ENCODE peak calls at places on chromosomes 1 and 21, in four cellular contexts. D is K562, B is A549, L is HepG2. E is an unnamed sample.

GRCh38 chr1:155218854-155219591 is 10.5 kb downstream of the MTX1 start:
- DNase-seq in D (peak; percentile 64), B (peak; percentile 62), L (no peak), E (no peak)

GRCh38 chr1:204287466-204287881 is 72.3 kb downstream of the PLEKHA6 start:
- DNase-seq in D (no peak), B (peak; percentile 22), L (no peak), E (no peak)

GRCh38 chr1:195970209-195970608 is 638.0 kb downstream of the KCNT2 start:
- DNase-seq in D (no peak), B (no peak), L (no peak), E (no peak)

GRCh38 chr1:89844860-89845259 is 24.0 kb downstream of the LRRC8D start:
- DNase-seq in D (no peak), B (no peak), L (no peak), E (no peak)

GRCh38 chr21:31279986-31280385 is 64.1 kb downstream of the TIAM1 start:
- DNase-seq in D (no peak), B (no peak), L (no peak), E (no peak)

GRCh38 chr1:53938136-53938830 is 7.2 kb downstream of the IFT25 start:
- DNase-seq in D (no peak), B (no peak), L (no peak), E (no peak)

GRCh38 chr1:942864-943533 is 16.1 kb downstream of the NOC2L start:
- DNase-seq in D (peak; percentile 56), B (peak; percentile 95), L (no peak), E (no peak)

GRCh38 chr1:208851376-208851775 is 607.2 kb upstream of the PLXNA2 start:
- DNase-seq in D (no peak), B (no peak), L (no peak), E (no peak)

GRCh38 chr1:101388904-101389546 is 152.2 kb downstream of the S1PR1 start:
- DNase-seq in D (no peak), B (no peak), L (no peak), E (no peak)

GRCh38 chr1:156958247-156958714 is 37.8 kb downstream of the LRRC71 start:
- DNase-seq in D (peak; percentile 95), B (no peak), L (no peak), E (no peak)

GRCh38 chr1:41103761-41104160 is 82.2 kb upstream of the SLFNL1 start:
- DNase-seq in D (no peak), B (no peak), L (no peak), E (no peak)

GRCh38 chr1:14924455-14925325 is 228.9 kb upstream of the TMEM51 start:
- DNase-seq in D (peak; percentile 88), B (no peak), L (no peak), E (no peak)

GRCh38 chr1:114010433-114011184 is 31.3 kb downstream of the OLFML3 start:
- DNase-seq in D (no peak), B (no peak), L (no peak), E (no peak)

GRCh38 chr1:193753038-193753756 is 566.8 kb upstream of the B3GALT2 start:
- DNase-seq in D (no peak), B (no peak), L (no peak), E (no peak)

GRCh38 chr1:244801246-244801645 is 34.2 kb upstream of the COX20 start:
- DNase-seq in D (peak; percentile 62), B (peak; percentile 57), L (peak; percentile 87), E (peak; percentile 43)

GRCh38 chr1:157198619-157199420 is 60.6 kb upstream of the ETV3 start:
- DNase-seq in D (no peak), B (no peak), L (no peak), E (no peak)

GRCh38 chr21:28832013-28832714 is 160.5 kb downstream of the LTN1 start:
- DNase-seq in D (no peak), B (no peak), L (peak; percentile 5), E (no peak)

GRCh38 chr1:175673236-175674150 is 69.9 kb downstream of the TNR start:
- DNase-seq in D (no peak), B (no peak), L (no peak), E (no peak)

GRCh38 chr1:42332877-42333276 is 2.2 kb downstream of the FOXJ3 start:
- DNase-seq in D (no peak), B (no peak), L (no peak), E (no peak)

GRCh38 chr1:216804107-216804506 is 80.9 kb upstream of the ESRRG start:
- DNase-seq in D (no peak), B (no peak), L (no peak), E (no peak)

GRCh38 chr1:151362308-151363155 is 10.0 kb downstream of the SELENBP1 start:
- DNase-seq in D (no peak), B (peak; percentile 23), L (no peak), E (no peak)

GRCh38 chr1:67404212-67404620 is 26.0 kb downstream of the SERBP1 start:
- DNase-seq in D (no peak), B (peak; percentile 52), L (no peak), E (no peak)

GRCh38 chr1:59947047-59947938 is 20.7 kb upstream of the CYP2J2 start:
- DNase-seq in D (peak; percentile 65), B (peak; percentile 52), L (peak; percentile 58), E (peak; percentile 58)

GRCh38 chr1:57576750-57577149 is 152.9 kb upstream of the DAB1 start:
- DNase-seq in D (no peak), B (no peak), L (peak; percentile 12), E (no peak)

GRCh38 chr1:1623631-1624442 is 8.1 kb upstream of the MMP23B start:
- DNase-seq in D (no peak), B (no peak), L (no peak), E (no peak)

GRCh38 chr1:37574834-37575479 is 18.2 kb downstream of the DNALI1 start:
- DNase-seq in D (no peak), B (no peak), L (no peak), E (no peak)

GRCh38 chr1:63413394-63413793 is 46.0 kb downstream of the ALG6 start:
- DNase-seq in D (no peak), B (no peak), L (no peak), E (no peak)

GRCh38 chr1:232578681-232579195 is 51.2 kb downstream of the SIPA1L2 start:
- DNase-seq in D (no peak), B (no peak), L (no peak), E (no peak)

GRCh38 chr1:29801003-29801402 is 564.7 kb downstream of the PTPRU start:
- DNase-seq in D (peak; percentile 5), B (no peak), L (no peak), E (no peak)

GRCh38 chr1:178209935-178210334 is 116.0 kb downstream of the RASAL2 start:
- DNase-seq in D (no peak), B (no peak), L (no peak), E (no peak)

GRCh38 chr1:84998642-84999280 is 1.8 kb upstream of the MCOLN2 start:
- DNase-seq in D (no peak), B (no peak), L (no peak), E (no peak)

GRCh38 chr1:9271861-9272595 is 20.7 kb upstream of the SPSB1 start:
- DNase-seq in D (no peak), B (no peak), L (no peak), E (no peak)

GRCh38 chr1:236908669-236909068 is 95.6 kb downstream of the MT1HL1 start:
- DNase-seq in D (no peak), B (no peak), L (no peak), E (no peak)

GRCh38 chr1:236914375-236914774 is 89.9 kb downstream of the MT1HL1 start:
- DNase-seq in D (no peak), B (no peak), L (no peak), E (no peak)

GRCh38 chr1:236916131-236916800 is 88.0 kb downstream of the MT1HL1 start:
- DNase-seq in D (no peak), B (no peak), L (no peak), E (no peak)

GRCh38 chr1:236917448-236917847 is 86.8 kb downstream of the MT1HL1 start:
- DNase-seq in D (no peak), B (no peak), L (no peak), E (no peak)

GRCh38 chr1:236913371-236914037 is 90.7 kb downstream of the MT1HL1 start:
- DNase-seq in D (peak; percentile 67), B (no peak), L (no peak), E (no peak)
- TF ChIP-seq HMGXB4 in D (no peak), B (no peak), L (no peak), E (no peak)

GRCh38 chr1:227574926-227575325 is 11.6 kb downstream of the ZNF678 start:
- DNase-seq in D (no peak), B (no peak), L (no peak), E (no peak)

GRCh38 chr1:227572752-227573151 is 9.4 kb downstream of the ZNF678 start:
- DNase-seq in D (no peak), B (no peak), L (no peak), E (no peak)

GRCh38 chr1:227577500-227577899 is 14.1 kb downstream of the ZNF678 start:
- DNase-seq in D (no peak), B (no peak), L (no peak), E (no peak)

GRCh38 chr1:227576152-227576551 is 12.8 kb downstream of the ZNF678 start:
- DNase-seq in D (no peak), B (no peak), L (no peak), E (no peak)
- TF ChIP-seq MAX in D (no peak), B (no peak), L (no peak), E (no peak)

GRCh38 chr1:21816602-21817302 is 4.7 kb downstream of the LDLRAD2 start:
- DNase-seq in D (no peak), B (no peak), L (peak; percentile 27), E (no peak)

GRCh38 chr1:21820597-21821232 is 8.7 kb downstream of the LDLRAD2 start:
- DNase-seq in D (no peak), B (no peak), L (no peak), E (no peak)

GRCh38 chr1:21815724-21816311 is 3.8 kb downstream of the LDLRAD2 start:
- DNase-seq in D (no peak), B (no peak), L (no peak), E (no peak)

GRCh38 chr1:21821385-21822019 is 9.4 kb downstream of the LDLRAD2 start:
- DNase-seq in D (no peak), B (no peak), L (no peak), E (no peak)

DNA sequence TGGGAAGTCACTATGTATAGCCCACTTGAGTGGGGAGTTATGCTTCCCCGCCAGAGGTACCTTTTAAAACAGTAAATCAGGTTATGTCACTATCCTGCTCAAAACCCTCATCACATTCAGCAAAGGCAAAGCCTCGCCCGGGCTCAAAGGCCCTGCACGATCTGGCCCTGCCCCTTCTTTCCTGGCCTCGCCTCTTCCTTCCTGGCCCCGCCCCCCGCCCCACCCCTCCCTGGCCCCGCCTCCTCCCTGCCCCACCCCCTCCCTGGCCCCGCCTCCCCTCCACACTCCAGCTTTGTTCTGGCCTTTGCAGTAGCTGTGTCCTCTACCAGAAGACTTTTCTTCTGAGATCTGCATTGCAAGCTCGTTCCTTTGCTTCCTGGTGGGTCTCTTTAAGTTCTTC is 6.6 kb downstream of the LDLRAD2 start:
- DNase-seq in D (peak; percentile 99), B (peak; percentile 27), L (peak; percentile 48), E (peak; percentile 68)
- TF ChIP-seq HMGXB4 in D (no peak), B (no peak), L (no peak), E (no peak)

DNA sequence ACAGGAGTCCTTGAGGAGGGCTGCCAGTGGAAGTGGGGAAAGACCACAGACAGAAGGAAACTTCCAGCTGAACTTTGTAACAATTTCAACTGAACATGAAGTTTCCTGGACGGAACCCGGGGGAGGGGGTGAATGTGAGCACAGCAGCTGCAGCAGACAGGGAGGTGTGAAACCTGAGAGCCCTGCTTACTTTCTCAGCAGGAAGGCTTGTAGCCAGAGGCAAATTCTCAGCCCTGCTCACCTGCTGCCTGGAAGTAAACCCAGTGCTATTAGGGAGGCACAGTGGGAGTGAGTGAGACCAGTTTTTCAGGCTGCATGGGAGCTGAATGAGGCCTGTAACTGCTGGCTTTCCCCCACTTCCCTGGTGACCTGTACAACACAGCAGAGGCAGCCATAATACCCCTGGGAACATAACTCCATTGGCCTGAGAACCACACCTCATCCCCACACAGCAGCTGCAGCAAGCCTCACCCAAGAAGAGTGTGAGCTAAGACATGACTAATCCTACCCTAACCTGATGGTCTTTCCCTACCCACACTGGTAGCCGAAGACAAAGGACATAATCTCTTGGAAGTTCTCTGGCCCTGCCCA is 9.6 kb upstream of the SPRR2F start:
- DNase-seq in D (no peak), B (peak; percentile 2), L (no peak), E (peak; percentile 74)
- TF ChIP-seq MAX in D (no peak), B (no peak), L (no peak), E (peak; percentile 35)

E was measured in WTC11.